ENCODE peak calls at places on chromosomes 4 and X, in four cellular contexts. One of them, this sample, is unnamed.

GRCh38 chr4:29908276-29908675 is 811.9 kb upstream of the PCDH7 start:
- DNase-seq in WTC11: no peak
- DNase-seq in type B pancreatic cell: no peak
- DNase-seq in frontal cortex: no peak
- DNase-seq in this sample: no peak

GRCh38 chr4:109560687-109561452 is 824 bp downstream of the MCUB start:
- DNase-seq in WTC11: no peak
- DNase-seq in frontal cortex: peak; percentile 69
- DNase-seq in type B pancreatic cell: no peak
- DNase-seq in this sample: peak; percentile 66

GRCh38 chr4:90349632-90350031 is 222.4 kb downstream of the CCSER1 start:
- DNase-seq in frontal cortex: no peak
- DNase-seq in type B pancreatic cell: no peak
- DNase-seq in WTC11: no peak
- DNase-seq in this sample: no peak

GRCh38 chr4:110840221-110840654 is 217.4 kb upstream of the PITX2 start:
- DNase-seq in type B pancreatic cell: no peak
- DNase-seq in frontal cortex: no peak
- DNase-seq in WTC11: no peak
- DNase-seq in this sample: no peak

GRCh38 chr4:830776-831482 is 5.0 kb upstream of the CPLX1 start:
- DNase-seq in WTC11: no peak
- DNase-seq in frontal cortex: no peak
- DNase-seq in type B pancreatic cell: no peak
- DNase-seq in this sample: no peak

GRCh38 chr4:119854364-119854763 is 212.3 kb downstream of the MAD2L1 start:
- DNase-seq in frontal cortex: no peak
- DNase-seq in type B pancreatic cell: no peak
- DNase-seq in WTC11: no peak
- DNase-seq in this sample: no peak

GRCh38 chr4:1609901-1610790 is 74.0 kb downstream of the FAM53A start:
- DNase-seq in WTC11: no peak
- DNase-seq in frontal cortex: no peak
- DNase-seq in type B pancreatic cell: no peak
- DNase-seq in this sample: no peak

GRCh38 chr4:54063737-54064316 is 578 bp downstream of the CHIC2 start:
- DNase-seq in type B pancreatic cell: peak; percentile 70
- DNase-seq in frontal cortex: no peak
- DNase-seq in WTC11: peak; percentile 26
- DNase-seq in this sample: peak; percentile 81

GRCh38 chr4:40227284-40227683 is 30.5 kb downstream of the RHOH start:
- DNase-seq in frontal cortex: no peak
- DNase-seq in WTC11: no peak
- DNase-seq in type B pancreatic cell: no peak
- DNase-seq in this sample: no peak

GRCh38 chrX:22366866-22367265 is 94.2 kb downstream of the CBLL2 start:
- DNase-seq in frontal cortex: no peak
- DNase-seq in WTC11: no peak
- DNase-seq in type B pancreatic cell: no peak
- DNase-seq in this sample: no peak

GRCh38 chr4:152778656-152779512 is 646 bp downstream of the TIGD4 start:
- DNase-seq in WTC11: peak; percentile 53
- DNase-seq in frontal cortex: peak; percentile 5
- DNase-seq in type B pancreatic cell: no peak
- DNase-seq in this sample: peak; percentile 56

GRCh38 chr4:126701756-126702155 is 931.0 kb upstream of the INTU start:
- DNase-seq in frontal cortex: no peak
- DNase-seq in WTC11: no peak
- DNase-seq in type B pancreatic cell: no peak
- DNase-seq in this sample: no peak

GRCh38 chr4:167883271-167883670 is 209.1 kb upstream of the ANXA10 start:
- DNase-seq in type B pancreatic cell: no peak
- DNase-seq in WTC11: no peak
- DNase-seq in frontal cortex: no peak
- DNase-seq in this sample: no peak

GRCh38 chr4:82431026-82431745 is 796 bp downstream of the ENOPH1 start:
- DNase-seq in WTC11: peak; percentile 60
- DNase-seq in type B pancreatic cell: no peak
- DNase-seq in frontal cortex: peak; percentile 26
- DNase-seq in this sample: no peak

GRCh38 chr4:173334891-173335754 is 965 bp upstream of the HMGB2 start:
- DNase-seq in type B pancreatic cell: peak; percentile 87
- DNase-seq in WTC11: peak; percentile 87
- DNase-seq in frontal cortex: peak; percentile 59
- DNase-seq in this sample: peak; percentile 89

GRCh38 chr4:38367642-38368189 is 296.3 kb upstream of the KLF3 start:
- DNase-seq in frontal cortex: no peak
- DNase-seq in WTC11: no peak
- DNase-seq in type B pancreatic cell: no peak
- DNase-seq in this sample: no peak

GRCh38 chr4:8593268-8594096 is 917 bp downstream of the CPZ start:
- DNase-seq in frontal cortex: no peak
- DNase-seq in WTC11: no peak
- DNase-seq in type B pancreatic cell: no peak
- DNase-seq in this sample: no peak

GRCh38 chrX:120604359-120604782 is 470 bp downstream of the MCTS1 start:
- DNase-seq in frontal cortex: peak; percentile 7
- DNase-seq in WTC11: no peak
- DNase-seq in type B pancreatic cell: no peak
- DNase-seq in this sample: peak; percentile 47

GRCh38 chr4:110164856-110165255 is 33.6 kb downstream of the ELOVL6 start:
- DNase-seq in type B pancreatic cell: no peak
- DNase-seq in frontal cortex: no peak
- DNase-seq in WTC11: no peak
- DNase-seq in this sample: no peak

GRCh38 chr4:37438880-37439279 is 194.3 kb downstream of the NWD2 start:
- DNase-seq in type B pancreatic cell: no peak
- DNase-seq in frontal cortex: no peak
- DNase-seq in WTC11: no peak
- DNase-seq in this sample: no peak

GRCh38 chrX:38175140-38175539 is 45.5 kb downstream of the SRPX start:
- DNase-seq in frontal cortex: peak; percentile 4
- DNase-seq in WTC11: peak; percentile 39
- DNase-seq in type B pancreatic cell: no peak
- DNase-seq in this sample: peak; percentile 2

This sample was measured in erythroblast.